ENCODE peak calls at places on chromosomes 12 and 14, in nine cellular contexts. D, N, M, I, W, H, E, G and X are unnamed samples.

GRCh38 chr12:70637686-70638085 is 457 bp upstream of the PTPRB start:
- DNase-seq in D (no peak), N (no peak), M (no peak), I (no peak), W (no peak), H (no peak), E (no peak), G (no peak), X (no peak)

GRCh38 chr12:12008931-12009611 is 61.7 kb upstream of the BCL2L14 start:
- DNase-seq in D (peak), N (no peak), M (peak), I (peak), W (no peak), H (no peak), E (peak), G (no peak), X (peak)

GRCh38 chr14:58533417-58533816 is 104.3 kb upstream of the DACT1 start:
- DNase-seq in D (peak), N (no peak), M (peak), I (no peak), W (no peak), H (no peak), E (no peak), G (peak), X (no peak)

GRCh38 chr12:123041042-123041531 is 60.6 kb downstream of the ARL6IP4 start:
- DNase-seq in D (no peak), N (no peak), M (no peak), I (no peak), W (no peak), H (no peak), E (no peak), G (no peak), X (no peak)

GRCh38 chr14:95389471-95390011 is 69.8 kb upstream of the CLMN start:
- DNase-seq in D (peak), N (peak), M (peak), I (no peak), W (no peak), H (peak), E (no peak), G (peak), X (no peak)

GRCh38 chr12:98126637-98127335 is 388.6 kb upstream of the TMPO start:
- DNase-seq in D (no peak), N (no peak), M (no peak), I (no peak), W (no peak), H (no peak), E (no peak), G (no peak), X (no peak)

GRCh38 chr14:50830932-50831703 is at the start of gene NIN:
- DNase-seq in D (peak), N (peak), M (peak), I (peak), W (peak), H (peak), E (peak), G (no peak), X (peak)

GRCh38 chr12:6662602-6662905 is 365 bp downstream of the ING4 start:
- DNase-seq in D (no peak), N (no peak), M (no peak), I (no peak), W (no peak), H (no peak), E (peak), G (no peak), X (no peak)

GRCh38 chr12:116759783-116760581 is 21.9 kb downstream of the RNFT2 start:
- DNase-seq in D (no peak), N (no peak), M (no peak), I (no peak), W (no peak), H (peak), E (peak), G (no peak), X (no peak)

DNA sequence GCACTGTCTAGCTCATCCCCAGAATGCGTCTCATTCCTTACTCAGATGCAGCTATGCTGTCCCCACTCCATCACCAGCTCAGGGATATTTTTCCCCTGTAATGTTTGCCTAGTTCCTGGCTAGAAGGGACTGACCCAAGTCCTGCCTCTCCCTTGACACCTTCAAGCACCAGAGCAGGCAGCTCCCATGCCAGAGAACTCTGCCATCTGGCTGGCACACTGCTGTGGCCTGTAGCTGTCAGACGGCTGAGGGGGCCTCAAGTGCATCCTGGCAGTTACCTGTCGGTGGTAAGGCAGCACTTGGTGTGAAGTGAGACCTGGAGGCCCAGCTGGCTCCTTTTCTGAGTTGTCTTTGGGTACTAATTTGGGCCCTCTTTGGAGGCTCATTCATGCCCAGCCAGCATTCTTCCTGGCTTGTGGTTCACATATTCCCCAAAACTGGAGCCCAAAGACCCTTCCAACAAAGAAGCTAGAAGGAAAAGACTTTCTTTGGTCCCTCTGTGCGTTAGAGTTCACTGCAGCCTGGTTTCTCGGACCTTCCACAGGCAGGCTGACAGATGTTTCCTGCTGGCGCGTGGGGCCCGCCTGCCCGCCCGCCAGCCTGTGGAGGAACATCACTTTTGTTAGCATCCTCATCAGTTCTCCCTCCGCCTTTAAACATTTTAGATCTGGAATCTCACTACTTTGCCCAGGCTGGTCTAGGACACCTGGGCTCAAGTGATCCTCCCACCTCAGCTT is 33.0 kb downstream of the RNF34 start:
- DNase-seq in D (no peak), N (no peak), M (no peak), I (no peak), W (no peak), H (no peak), E (no peak), G (no peak), X (no peak)
- H3K4me3 ChIP-seq in D (no peak), N (no peak), M (no peak), I (no peak), W (no peak), H (no peak), E (no peak), G (no peak), X (no peak)

DNA sequence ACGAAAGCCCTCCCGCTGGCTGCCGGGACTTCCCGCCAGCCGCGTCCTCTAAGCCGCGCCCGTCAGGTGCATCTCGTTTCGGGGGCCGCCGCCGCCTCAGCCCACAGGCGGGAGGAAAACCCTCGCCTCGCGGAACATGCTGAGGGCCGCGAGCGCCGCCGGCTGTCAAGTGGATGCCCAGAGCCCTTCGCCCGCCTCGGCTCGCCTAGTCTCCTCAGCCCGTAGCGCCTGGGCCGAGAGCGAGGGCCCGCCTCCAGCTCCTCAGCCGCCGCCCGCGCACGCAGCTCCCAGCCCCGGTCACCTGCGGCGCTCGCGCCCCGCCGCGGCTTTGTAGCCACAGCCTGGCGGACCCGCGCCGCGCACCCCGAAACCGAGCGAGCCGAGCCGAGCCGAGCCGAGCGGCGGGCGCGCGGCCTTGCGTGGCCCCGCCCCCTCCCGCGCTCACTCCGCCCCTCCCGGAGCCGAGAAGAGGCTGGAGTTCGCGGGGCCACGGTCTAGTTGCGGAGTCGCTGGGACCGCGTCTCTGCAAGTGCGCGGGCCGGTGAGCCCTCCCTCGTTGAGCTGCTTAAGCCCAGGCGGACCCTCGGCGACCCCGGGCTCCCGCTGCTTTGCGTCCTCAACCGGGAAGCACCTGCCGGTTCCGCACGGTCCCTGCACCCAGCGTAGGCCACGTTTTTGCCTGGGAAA is at the start of gene EML5:
- DNase-seq in D (peak), N (peak), M (peak), I (peak), W (peak), H (peak), E (peak), G (peak), X (peak)
- TF ChIP-seq CTCF in D (peak), N (peak), M (peak), I (peak), W (no peak), H (peak), E (no peak), G (peak), X (peak)

GRCh38 chr12:83945871-83946270 is 966.7 kb downstream of the SLC6A15 start:
- DNase-seq in D (peak), N (no peak), M (peak), I (peak), W (no peak), H (no peak), E (no peak), G (peak), X (peak)
- H3K4me3 ChIP-seq in D (no peak), N (no peak), M (no peak), I (no peak), W (no peak), H (no peak), E (no peak), G (no peak), X (no peak)

GRCh38 chr14:71932229-71932951 is at the start of gene RGS6:
- DNase-seq in D (peak), N (no peak), M (peak), I (no peak), W (peak), H (peak), E (peak), G (no peak), X (peak)
- TF ChIP-seq CTCF in D (no peak), N (no peak), M (no peak), I (no peak), W (no peak), H (peak), E (no peak), G (no peak), X (peak)